ENCODE peak calls at places on chromosomes 16 and 17, in four cellular contexts. P is thoracic aorta, S is ovary, W is SK-N-SH. K is an unnamed sample.

GRCh38 chr16:82609140-82609539 is 17.6 kb upstream of the CDH13 start:
- DNase-seq in P (no peak), S (no peak), W (no peak), K (no peak)

GRCh38 chr16:1923299-1924034 is 5.3 kb upstream of the HS3ST6 start:
- DNase-seq in P (no peak), S (no peak), W (peak; percentile 58), K (peak; percentile 46)

GRCh38 chr16:15518412-15519351 is 84.3 kb downstream of the BMERB1 start:
- DNase-seq in P (no peak), S (peak; percentile 76), W (no peak), K (peak; percentile 84)

GRCh38 chr16:69917739-69918138 is 33.4 kb upstream of the CLEC18A start:
- DNase-seq in P (no peak), S (peak; percentile 80), W (no peak), K (peak; percentile 66)

GRCh38 chr17:60315650-60316049 is 76.3 kb downstream of the USP32 start:
- DNase-seq in P (no peak), S (no peak), W (no peak), K (no peak)

GRCh38 chr16:29720703-29721102 is 25.1 kb downstream of the C16orf54 start:
- DNase-seq in P (no peak), S (no peak), W (no peak), K (no peak)

GRCh38 chr16:84085271-84085667 is 31.5 kb downstream of the MBTPS1 start:
- DNase-seq in P (no peak), S (no peak), W (no peak), K (no peak)

GRCh38 chr16:69182730-69183416 is 4.1 kb upstream of the SNTB2 start:
- DNase-seq in P (no peak), S (no peak), W (no peak), K (no peak)

GRCh38 chr17:35051579-35052239 is 11.8 kb downstream of the RFFL start:
- DNase-seq in P (no peak), S (no peak), W (no peak), K (no peak)

GRCh38 chr16:86338403-86339115 is 171.8 kb upstream of the FOXF1 start:
- DNase-seq in P (no peak), S (no peak), W (no peak), K (no peak)

GRCh38 chr16:85370881-85371651 is 242.1 kb upstream of the GSE1 start:
- DNase-seq in P (peak; percentile 35), S (no peak), W (peak; percentile 84), K (no peak)

GRCh38 chr17:80478487-80479245 is 2.3 kb upstream of the NPTX1 start:
- DNase-seq in P (no peak), S (no peak), W (peak; percentile 73), K (no peak)

GRCh38 chr17:80474933-80475915 is 1.2 kb downstream of the NPTX1 start:
- DNase-seq in P (no peak), S (no peak), W (peak; percentile 69), K (no peak)

GRCh38 chr17:80475949-80476876 is at the start of gene NPTX1:
- DNase-seq in P (no peak), S (no peak), W (peak; percentile 87), K (no peak)

GRCh38 chr17:80477647-80478478 is 1.5 kb upstream of the NPTX1 start:
- DNase-seq in P (no peak), S (peak; percentile 39), W (peak; percentile 95), K (no peak)

DNA sequence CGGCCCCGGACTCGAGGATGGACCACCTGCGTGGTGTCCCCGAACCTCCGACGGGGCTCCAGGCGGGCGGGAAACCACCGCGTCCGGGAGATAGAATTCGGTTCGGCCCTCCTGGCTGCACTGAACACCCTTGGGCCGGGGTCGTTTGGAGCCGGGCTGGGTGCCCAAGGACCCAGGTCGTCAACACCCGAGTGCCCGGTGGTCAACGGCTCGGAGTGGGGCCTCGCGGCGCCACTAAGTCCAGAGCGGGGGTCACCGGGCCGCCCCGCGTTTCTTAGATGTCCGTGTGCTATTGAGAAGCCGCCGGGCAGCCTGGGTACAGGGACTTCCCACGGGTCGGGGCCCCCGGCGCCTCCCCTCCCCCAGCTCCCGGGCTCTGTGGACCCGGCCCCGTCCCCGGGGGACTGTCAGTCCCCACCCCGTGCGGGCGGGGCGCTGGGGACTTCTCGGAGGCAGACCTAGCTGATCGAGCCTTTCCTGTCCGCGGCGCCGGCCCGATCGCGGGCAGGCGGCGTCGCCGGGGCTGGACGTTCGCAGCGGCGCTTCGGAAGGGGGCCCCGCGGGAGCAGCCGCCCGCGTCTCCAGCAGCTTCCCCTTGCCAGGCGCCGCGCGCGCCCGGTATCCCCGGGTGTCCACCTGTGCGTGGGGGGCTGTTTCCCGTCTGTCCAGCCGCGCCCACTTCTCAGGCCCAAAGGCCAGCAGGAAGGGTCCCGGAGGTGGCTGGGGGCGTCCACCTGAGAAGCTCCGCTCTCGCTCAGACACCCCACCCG is 655 bp upstream of the NPTX1 start:
- DNase-seq in P (no peak), S (no peak), W (peak; percentile 75), K (no peak)
- H3K27me3 ChIP-seq in P (peaks cover 51% of the 10 kb centered on the region), S (peaks cover 23% of the 10 kb centered on the region), W (peaks cover 99% of the 10 kb centered on the region), K (peaks cover 43% of the 10 kb centered on the region)

GRCh38 chr17:75265614-75266314 is 4.1 kb downstream of the MRPS7 start:
- DNase-seq in P (no peak), S (no peak), W (peak; percentile 12), K (no peak)

GRCh38 chr17:75266315-75267145 is 4.5 kb downstream of the MIF4GD start:
- DNase-seq in P (no peak), S (no peak), W (peak; percentile 12), K (no peak)

GRCh38 chr17:75268931-75269330 is 2.1 kb downstream of the MIF4GD start:
- DNase-seq in P (no peak), S (no peak), W (peak; percentile 14), K (no peak)

GRCh38 chr17:75267146-75267402 is 4.0 kb downstream of the MIF4GD start:
- DNase-seq in P (no peak), S (no peak), W (peak; percentile 3), K (no peak)

GRCh38 chr17:75267403-75268232 is 3.4 kb downstream of the MIF4GD start:
- DNase-seq in P (no peak), S (no peak), W (peak; percentile 21), K (no peak)
- TF ChIP-seq CTCF in P (no peak), S (no peak), W (no peak), K (no peak)

DNA sequence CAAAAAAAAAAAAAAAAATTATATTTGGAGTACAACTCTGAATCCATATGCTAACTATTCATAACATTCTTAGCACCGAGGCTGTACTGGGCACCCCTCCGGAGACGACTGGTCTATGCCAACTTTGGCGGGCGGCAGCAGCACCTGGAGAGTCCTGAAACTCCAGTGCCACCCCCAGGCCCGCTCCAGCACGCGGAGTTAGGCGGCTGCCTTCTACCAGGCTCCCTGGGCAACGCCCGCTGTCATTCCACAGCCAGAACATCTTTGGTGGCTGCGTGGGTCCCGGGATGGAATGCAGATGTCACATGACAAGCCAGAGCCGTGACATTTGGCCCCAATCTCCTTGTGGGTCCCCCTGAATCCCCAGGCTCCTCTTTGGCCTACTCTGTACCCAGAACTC is 6.2 kb downstream of the TIMP2 start:
- DNase-seq in P (no peak), S (no peak), W (no peak), K (no peak)
- H3K4me1 ChIP-seq in P (peaks cover 94% of the 10 kb centered on the region), S (peaks cover 55% of the 10 kb centered on the region), W (peaks cover 22% of the 10 kb centered on the region), K (peaks cover 8% of the 10 kb centered on the region)

GRCh38 chr17:50594931-50595330 is 34.4 kb downstream of the CACNA1G start:
- DNase-seq in P (no peak), S (no peak), W (no peak), K (no peak)

GRCh38 chr17:50596191-50597037 is 35.9 kb downstream of the CACNA1G start:
- DNase-seq in P (no peak), S (no peak), W (no peak), K (no peak)

GRCh38 chr17:50591338-50591737 is 30.8 kb downstream of the CACNA1G start:
- DNase-seq in P (no peak), S (no peak), W (no peak), K (no peak)

GRCh38 chr17:50594040-50594618 is 33.6 kb downstream of the CACNA1G start:
- DNase-seq in P (no peak), S (no peak), W (peak; percentile 66), K (no peak)

DNA sequence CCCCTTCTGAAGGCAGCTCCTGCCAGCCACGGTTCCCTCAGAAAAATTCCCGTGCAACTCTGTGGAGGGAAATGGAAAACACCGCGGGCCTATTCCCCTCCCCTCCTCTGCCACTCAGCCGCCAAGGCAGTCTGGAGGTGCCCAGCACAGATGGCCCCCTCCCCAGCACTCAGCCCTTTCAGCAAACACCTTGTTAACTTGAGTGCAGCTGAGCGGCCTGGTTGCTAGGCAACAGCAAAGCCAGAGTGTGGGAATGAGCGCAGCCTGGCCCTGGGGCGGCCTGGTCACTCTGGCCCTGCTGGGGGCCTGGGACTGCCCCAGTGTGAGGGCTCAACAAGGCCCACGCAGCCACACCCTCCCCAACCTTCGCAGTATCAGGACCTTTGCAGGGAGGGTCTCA is 32.8 kb downstream of the CACNA1G start:
- DNase-seq in P (no peak), S (no peak), W (peak; percentile 97), K (no peak)
- H3K27me3 ChIP-seq in P (no peaks in the 10 kb centered on the region), S (no peaks in the 10 kb centered on the region), W (no peaks in the 10 kb centered on the region), K (no peaks in the 10 kb centered on the region)

DNA sequence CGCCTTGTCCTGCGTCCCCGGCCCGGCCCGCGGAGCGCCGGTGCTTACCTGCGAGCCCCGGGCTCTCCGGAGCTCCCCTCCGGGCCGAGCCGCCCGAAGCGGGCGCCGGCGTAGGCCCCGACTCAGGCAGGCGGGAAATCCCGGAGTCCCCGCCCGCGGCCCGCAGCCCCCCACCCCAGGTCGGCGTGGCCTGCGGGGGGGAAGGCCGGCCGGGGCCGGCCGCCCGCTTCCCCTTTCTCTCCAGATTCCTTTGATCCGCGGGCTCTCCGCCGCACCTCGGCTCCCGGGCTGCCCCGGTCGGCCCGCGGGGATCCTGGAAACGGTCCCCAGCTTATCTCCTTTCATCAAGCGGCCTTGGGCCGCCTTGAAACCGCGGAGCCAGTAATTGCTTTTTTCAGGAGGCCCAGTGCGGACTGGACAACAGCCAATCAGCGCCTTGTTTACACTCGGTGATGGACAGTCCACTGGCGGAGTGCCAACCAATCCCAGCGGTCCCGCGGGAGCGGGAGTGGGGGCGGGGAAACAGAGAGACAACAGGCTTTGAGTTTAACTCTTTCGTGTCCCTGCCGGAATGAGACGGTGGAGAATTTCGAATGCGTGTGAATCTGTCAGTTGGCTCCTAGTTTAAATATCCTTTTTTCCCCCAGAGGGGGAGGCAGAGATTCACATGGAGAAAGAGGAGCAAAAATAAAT is 1.4 kb upstream of the BAHCC1 start:
- DNase-seq in P (peak; percentile 100), S (peak; percentile 100), W (peak; percentile 99), K (peak; percentile 100)
- TF ChIP-seq CTCF in P (no peak), S (peak; percentile 34), W (peak; percentile 42), K (peak; percentile 40)

GRCh38 chr17:7403902-7404736 is at the start of gene TMEM256:
- DNase-seq in P (peak; percentile 97), S (peak; percentile 99), W (peak; percentile 93), K (peak; percentile 99)

GRCh38 chr17:7407033-7407432 is 612 bp upstream of the NLGN2 start:
- DNase-seq in P (no peak), S (no peak), W (no peak), K (no peak)

GRCh38 chr17:7404737-7405412 is 978 bp upstream of the TMEM256 start:
- DNase-seq in P (no peak), S (peak; percentile 80), W (peak; percentile 89), K (no peak)

GRCh38 chr17:7405882-7406825 is 1.5 kb upstream of the NLGN2 start:
- DNase-seq in P (no peak), S (no peak), W (no peak), K (no peak)

GRCh38 chr17:7405413-7405881 is 1.6 kb upstream of the TMEM256 start:
- DNase-seq in P (no peak), S (peak; percentile 54), W (peak; percentile 78), K (no peak)
- H3K4me1 ChIP-seq in P (peaks cover 18% of the 10 kb centered on the region), S (peaks cover 5% of the 10 kb centered on the region), W (peaks cover 5% of the 10 kb centered on the region), K (peaks cover 5% of the 10 kb centered on the region)